ENCODE peak calls at places on chromosomes 4 and X, in nine cellular contexts. A, W, U, P, O, S, X, N and M are unnamed samples.

GRCh38 chr4:42708625-42709024 is 51.7 kb upstream of the ATP8A1 start:
- DNase-seq in S (no peak), N (no peak), O (no peak), X (no peak), U (no peak), A (no peak), W (no peak), P (no peak), M (no peak)

GRCh38 chrX:136205882-136206281 is 45.3 kb downstream of the MAP7D3 start:
- DNase-seq in O (no peak), U (no peak), X (no peak), N (no peak), A (no peak), P (no peak), W (no peak), S (no peak), M (no peak)

GRCh38 chr4:177005801-177006230 is 213.1 kb upstream of the VEGFC start:
- DNase-seq in O (no peak), S (no peak), P (no peak), A (peak; percentile 65), X (no peak), W (no peak), U (peak; percentile 72), N (peak; percentile 87), M (peak; percentile 49)

GRCh38 chrX:117538441-117539418 is 577.9 kb downstream of the KLHL13 start:
- DNase-seq in P (peak; percentile 45), U (no peak), W (no peak), S (no peak), O (no peak), N (no peak), A (no peak), X (no peak), M (no peak)

GRCh38 chr4:153603258-153603657 is 80.8 kb upstream of the TLR2 start:
- DNase-seq in N (no peak), X (no peak), P (no peak), O (no peak), S (no peak), A (no peak), U (no peak), W (no peak), M (no peak)

GRCh38 chrX:123976671-123977316 is 15.3 kb downstream of the STAG2 start:
- DNase-seq in N (peak; percentile 47), X (peak; percentile 41), P (no peak), S (no peak), W (no peak), O (no peak), A (peak; percentile 62), U (peak; percentile 62), M (no peak)

GRCh38 chr4:182789588-182789987 is 127.6 kb downstream of the DCTD start:
- DNase-seq in N (no peak), U (no peak), S (no peak), A (no peak), W (no peak), X (no peak), P (no peak), O (no peak), M (no peak)

GRCh38 chr4:70734971-70735370 is 13.2 kb downstream of the RUFY3 start:
- DNase-seq in U (no peak), W (no peak), X (no peak), O (no peak), A (no peak), S (no peak), P (no peak), N (no peak), M (no peak)

GRCh38 chr4:182502074-182502473 is 258.9 kb downstream of the TENM3 start:
- DNase-seq in A (no peak), P (no peak), N (no peak), U (no peak), X (no peak), W (no peak), O (no peak), S (no peak), M (no peak)

GRCh38 chrX:69262036-69262905 is 97.0 kb upstream of the PJA1 start:
- DNase-seq in X (no peak), N (peak; percentile 27), O (peak; percentile 47), A (peak; percentile 91), W (no peak), P (no peak), U (peak; percentile 67), S (no peak), M (no peak)

GRCh38 chr4:56042225-56042624 is 93.5 kb downstream of the CEP135 start:
- DNase-seq in S (no peak), P (no peak), A (no peak), U (no peak), O (no peak), W (no peak), X (no peak), N (no peak), M (no peak)

GRCh38 chr4:85092536-85092935 is 126.0 kb upstream of the WDFY3 start:
- DNase-seq in U (no peak), N (no peak), P (no peak), O (no peak), A (no peak), W (no peak), X (no peak), S (no peak), M (no peak)

GRCh38 chr4:8488791-8489369 is 48.3 kb downstream of the TRMT44 start:
- DNase-seq in S (no peak), A (no peak), X (no peak), O (no peak), P (no peak), N (no peak), U (no peak), W (no peak), M (no peak)

GRCh38 chrX:118459494-118459893 is 36.1 kb upstream of the DOCK11 start:
- DNase-seq in N (peak; percentile 28), A (peak; percentile 60), U (peak; percentile 52), O (no peak), W (no peak), P (no peak), X (peak; percentile 20), S (no peak), M (peak; percentile 26)

GRCh38 chrX:78595901-78596502 is 63.1 kb downstream of the RTL3 start:
- DNase-seq in X (no peak), O (no peak), P (no peak), U (peak; percentile 21), W (no peak), A (peak; percentile 44), N (no peak), S (no peak), M (no peak)

GRCh38 chrX:78593701-78594100 is 65.4 kb downstream of the RTL3 start:
- DNase-seq in A (no peak), U (no peak), P (no peak), O (no peak), X (no peak), W (no peak), S (no peak), N (no peak), M (no peak)

DNA sequence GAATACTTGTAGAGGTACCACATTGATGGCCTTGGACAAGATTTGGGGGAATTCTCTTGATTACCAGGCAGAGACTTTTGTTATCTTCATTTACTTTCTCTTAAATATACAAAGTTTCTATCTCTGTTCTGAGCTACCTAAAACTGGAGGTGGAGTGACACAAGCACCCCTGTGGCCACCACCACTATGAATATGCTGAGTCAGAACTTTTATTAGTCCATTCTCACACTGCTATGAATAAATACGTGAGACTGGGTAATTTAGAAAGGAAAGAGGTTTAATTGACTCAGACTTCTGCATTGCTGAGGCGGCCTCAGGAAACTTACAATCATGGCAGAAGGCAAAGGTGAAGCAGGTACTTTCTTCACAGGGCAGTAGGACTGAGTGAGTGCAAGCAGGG is 67.1 kb downstream of the RTL3 start:
- DNase-seq in S (no peak), X (no peak), O (no peak), A (no peak), W (no peak), N (no peak), P (no peak), U (no peak), M (no peak)
- TF ChIP-seq CTCF in S (no peak), X (no peak), O (no peak), A (no peak), W (no peak), N (no peak), P (no peak), U (no peak), M (no peak)

DNA sequence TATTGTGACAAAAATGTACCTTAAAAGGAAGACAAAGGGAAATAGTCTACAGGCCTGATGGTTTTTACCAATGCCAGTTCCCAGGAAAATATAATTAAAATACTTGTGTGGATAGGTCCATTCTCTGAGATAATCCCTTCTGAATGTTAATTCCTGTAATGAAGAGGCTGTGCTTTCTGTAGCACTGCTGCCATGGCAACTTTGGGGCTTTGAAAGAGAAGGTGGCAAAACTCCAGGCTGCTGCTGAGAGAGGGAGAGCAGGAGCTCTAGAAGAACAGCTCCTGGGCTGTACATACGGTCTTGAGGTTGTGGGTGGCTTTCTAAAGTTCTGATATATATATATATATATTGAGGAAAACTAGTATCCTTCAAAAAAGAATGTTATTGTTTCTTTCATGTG is 125.4 kb downstream of the PDLIM5 start:
- DNase-seq in A (peak; percentile 85), S (no peak), P (peak; percentile 41), O (peak; percentile 69), N (no peak), W (no peak), X (no peak), U (peak; percentile 76), M (peak; percentile 85)
- H3K4me3 ChIP-seq in A (no peak overlapping the region), S (no peak overlapping the region), P (no peak overlapping the region), O (no peak overlapping the region), N (no peak overlapping the region), W (no peak overlapping the region), X (no peak overlapping the region), U (no peak overlapping the region), M (no peak overlapping the region)

DNA sequence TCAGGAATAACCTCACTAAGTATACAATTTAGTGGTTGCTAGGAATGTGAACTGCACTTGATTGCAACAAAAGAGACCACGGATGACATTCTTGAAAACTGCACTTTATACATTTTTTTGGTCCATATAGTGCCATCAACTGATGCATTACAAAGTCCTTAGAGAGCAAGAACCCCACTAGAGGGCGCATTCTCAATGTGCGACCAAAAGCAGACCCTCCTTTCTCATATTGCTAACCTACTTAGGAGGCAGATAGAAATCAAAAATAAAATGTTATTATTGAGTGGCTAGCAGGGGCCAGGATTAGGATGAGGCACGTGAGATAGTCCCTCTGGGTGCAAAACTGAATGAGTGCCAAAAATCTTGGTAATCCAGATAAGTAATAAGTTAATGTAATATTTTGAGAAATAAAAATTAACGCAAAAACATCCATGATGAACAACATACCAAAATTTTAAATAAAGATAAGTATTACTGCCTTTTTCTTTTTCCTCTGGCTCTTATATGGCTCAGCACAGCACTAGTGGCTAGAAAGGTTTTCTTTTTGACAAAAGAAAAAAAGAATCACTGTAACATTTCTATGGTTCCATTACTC is 99.0 kb upstream of the IQCM start:
- DNase-seq in A (peak; percentile 68), O (peak; percentile 15), P (no peak), X (peak; percentile 25), W (no peak), U (peak; percentile 70), N (peak; percentile 61), S (no peak), M (peak; percentile 35)
- TF ChIP-seq CTCF in A (peak; percentile 90), O (no peak), P (peak; percentile 40), X (peak; percentile 67), W (peak; percentile 30), U (peak; percentile 92), N (peak; percentile 73), S (peak; percentile 34), M (peak; percentile 86)

DNA sequence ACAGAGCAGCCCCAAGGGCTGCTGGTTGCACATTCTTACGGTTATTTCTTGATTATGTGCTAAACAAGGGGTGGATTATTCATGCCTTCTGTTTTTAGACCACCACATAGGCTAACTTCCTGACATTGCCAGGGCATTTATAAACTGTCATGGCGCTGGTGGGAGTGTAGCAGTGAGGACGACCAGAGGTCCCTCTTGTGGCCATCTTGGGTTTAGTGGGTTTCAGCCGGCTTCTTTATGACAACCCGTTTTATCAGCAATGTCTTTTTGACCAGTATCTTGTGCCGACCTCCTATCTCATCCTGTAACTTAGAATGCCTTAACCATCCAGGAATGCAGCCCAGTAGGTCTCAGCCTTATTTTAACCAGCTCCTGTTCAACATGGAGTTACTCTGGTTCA is 212.4 kb upstream of the GRID2 start:
- DNase-seq in P (no peak), O (no peak), N (no peak), X (no peak), W (no peak), U (no peak), A (peak; percentile 3), S (no peak), M (no peak)
- H3K4me3 ChIP-seq in P (no peak overlapping the region), O (no peak overlapping the region), N (no peak overlapping the region), X (no peak overlapping the region), W (no peak overlapping the region), U (no peak overlapping the region), A (no peak overlapping the region), S (no peak overlapping the region), M (no peak overlapping the region)